ENCODE peak calls at places on chromosomes 3 and 15, in seven cellular contexts. S, L, Z, V, G, W and X are unnamed samples.

GRCh38 chr3:25038907-25039306 is 389.2 kb upstream of the RARB start:
- DNase-seq in S (no peak), L (no peak), Z (no peak), V (no peak), G (no peak), W (no peak), X (no peak)

GRCh38 chr15:84721381-84721780 is 5.4 kb upstream of the SEC11A start:
- DNase-seq in S (no peak), L (no peak), Z (no peak), V (no peak), G (no peak), W (no peak), X (no peak)

GRCh38 chr15:76177491-76178040 is 117.8 kb downstream of the TMEM266 start:
- DNase-seq in S (peak), L (no peak), Z (no peak), V (no peak), G (peak), W (no peak), X (no peak)

GRCh38 chr3:46831316-46831715 is 31.9 kb downstream of the MYL3 start:
- DNase-seq in S (no peak), L (no peak), Z (no peak), V (no peak), G (no peak), W (no peak), X (no peak)

GRCh38 chr3:107545680-107546120 is 22.9 kb downstream of the BBX start:
- DNase-seq in S (peak), L (no peak), Z (no peak), V (no peak), G (peak), W (no peak), X (no peak)

GRCh38 chr3:101320475-101320874 is at the start of gene IMPG2:
- DNase-seq in S (no peak), L (no peak), Z (no peak), V (no peak), G (no peak), W (no peak), X (no peak)

GRCh38 chr15:85592148-85592547 is 202.6 kb downstream of the KLHL25 start:
- DNase-seq in S (peak), L (no peak), Z (no peak), V (no peak), G (peak), W (no peak), X (peak)

GRCh38 chr3:14886101-14886500 is 61.3 kb upstream of the NR2C2 start:
- DNase-seq in S (no peak), L (no peak), Z (no peak), V (no peak), G (no peak), W (no peak), X (no peak)

GRCh38 chr3:13042932-13043275 is 30.3 kb downstream of the IQSEC1 start:
- DNase-seq in S (no peak), L (no peak), Z (no peak), V (peak), G (no peak), W (peak), X (peak)

GRCh38 chr3:45819543-45819942 is 22.4 kb downstream of the LZTFL1 start:
- DNase-seq in S (peak), L (no peak), Z (no peak), V (no peak), G (no peak), W (no peak), X (no peak)

GRCh38 chr3:177705976-177706866 is 508.9 kb upstream of the TBL1XR1 start:
- DNase-seq in S (no peak), L (no peak), Z (peak), V (no peak), G (no peak), W (no peak), X (no peak)

GRCh38 chr3:23303601-23304217 is 100.6 kb downstream of the UBE2E2 start:
- DNase-seq in S (no peak), L (no peak), Z (no peak), V (no peak), G (no peak), W (no peak), X (no peak)

GRCh38 chr15:70505971-70506887 is 257.1 kb downstream of the UACA start:
- DNase-seq in S (no peak), L (peak), Z (no peak), V (peak), G (no peak), W (no peak), X (no peak)

GRCh38 chr15:100716456-100717085 is 114.2 kb downstream of the ASB7 start:
- DNase-seq in S (no peak), L (no peak), Z (no peak), V (peak), G (no peak), W (no peak), X (no peak)

GRCh38 chr15:99590913-99591646 is 25.3 kb downstream of the MEF2A start:
- DNase-seq in S (no peak), L (no peak), Z (no peak), V (no peak), G (no peak), W (no peak), X (no peak)